ENCODE peak calls at places on chromosomes 16 and 17, in six cellular contexts. V is stomach, J is cardiac fibroblast, F is endothelial cell of umbilical vein, Y is IMR-90, S is transverse colon. I is an unnamed sample.

GRCh38 chr17:56358651-56359050 is 205.4 kb downstream of the ANKFN1 start:
- DNase-seq in J (no peak), Y (peak; percentile 32), S (no peak), F (no peak), V (no peak), I (no peak)

GRCh38 chr17:75832652-75833400 is 11.4 kb downstream of the UNC13D start:
- DNase-seq in F (no peak), V (no peak), Y (no peak), S (no peak), J (no peak), I (no peak)

GRCh38 chr16:66274335-66275110 is 92.0 kb upstream of the CDH5 start:
- DNase-seq in S (no peak), J (peak; percentile 64), V (no peak), F (peak; percentile 43), Y (peak; percentile 44), I (no peak)

GRCh38 chr16:79845734-79846135 is 245.2 kb upstream of the MAF start:
- DNase-seq in F (no peak), Y (no peak), S (no peak), V (no peak), J (peak; percentile 4), I (no peak)

GRCh38 chr17:29146369-29146972 is 33.7 kb downstream of the MYO18A start:
- DNase-seq in V (no peak), Y (no peak), J (no peak), F (no peak), S (no peak), I (no peak)

GRCh38 chr16:48317614-48318013 is 67.6 kb downstream of the SIAH1 start:
- DNase-seq in V (no peak), F (peak; percentile 67), S (no peak), J (peak; percentile 54), Y (peak; percentile 76), I (peak; percentile 27)

GRCh38 chr17:8859029-8859803 is 8.3 kb downstream of the PIK3R6 start:
- DNase-seq in S (no peak), Y (peak; percentile 8), F (no peak), V (no peak), J (peak; percentile 87), I (peak; percentile 51)

GRCh38 chr17:12088035-12088434 is 67.4 kb downstream of the MAP2K4 start:
- DNase-seq in V (no peak), Y (no peak), F (no peak), J (no peak), S (no peak), I (no peak)

GRCh38 chr17:2138318-2138717 is 83.4 kb downstream of the HIC1 start:
- DNase-seq in Y (no peak), F (no peak), S (peak; percentile 45), V (no peak), J (peak; percentile 16), I (no peak)

GRCh38 chr17:40340880-40341807 is 23.4 kb downstream of the GJD3 start:
- DNase-seq in J (peak; percentile 74), F (peak; percentile 73), S (peak; percentile 94), Y (peak; percentile 73), V (peak; percentile 90), I (no peak)
- TF ChIP-seq CTCF in J (peak; percentile 5), F (no peak), S (peak; percentile 27), Y (no peak), V (peak; percentile 17), I (no peak)

GRCh38 chr16:67483150-67483549 is at the start of gene AGRP:
- DNase-seq in S (no peak), V (no peak), Y (no peak), J (no peak), F (no peak), I (no peak)
- H3K4me3 ChIP-seq in S (peak within 1 kb of the TSS; percentile 86), V (peak within 1 kb of the TSS; percentile 94), Y (no peak within 1 kb of the TSS), J (no peak within 1 kb of the TSS), F (no peak within 1 kb of the TSS), I (no peak within 1 kb of the TSS)

GRCh38 chr16:28935333-28935732 is 3.6 kb downstream of the CD19 start:
- DNase-seq in Y (no peak), V (no peak), S (no peak), F (no peak), J (peak; percentile 28), I (no peak)

GRCh38 chr16:28936784-28937155 is 5.0 kb downstream of the CD19 start:
- DNase-seq in V (no peak), S (no peak), Y (no peak), F (no peak), J (no peak), I (no peak)

GRCh38 chr16:28937222-28937876 is 5.6 kb downstream of the CD19 start:
- DNase-seq in Y (no peak), J (no peak), V (no peak), S (no peak), F (no peak), I (no peak)

GRCh38 chr16:28938721-28939120 is 7.0 kb downstream of the CD19 start:
- DNase-seq in J (no peak), Y (no peak), V (no peak), F (no peak), S (no peak), I (no peak)

DNA sequence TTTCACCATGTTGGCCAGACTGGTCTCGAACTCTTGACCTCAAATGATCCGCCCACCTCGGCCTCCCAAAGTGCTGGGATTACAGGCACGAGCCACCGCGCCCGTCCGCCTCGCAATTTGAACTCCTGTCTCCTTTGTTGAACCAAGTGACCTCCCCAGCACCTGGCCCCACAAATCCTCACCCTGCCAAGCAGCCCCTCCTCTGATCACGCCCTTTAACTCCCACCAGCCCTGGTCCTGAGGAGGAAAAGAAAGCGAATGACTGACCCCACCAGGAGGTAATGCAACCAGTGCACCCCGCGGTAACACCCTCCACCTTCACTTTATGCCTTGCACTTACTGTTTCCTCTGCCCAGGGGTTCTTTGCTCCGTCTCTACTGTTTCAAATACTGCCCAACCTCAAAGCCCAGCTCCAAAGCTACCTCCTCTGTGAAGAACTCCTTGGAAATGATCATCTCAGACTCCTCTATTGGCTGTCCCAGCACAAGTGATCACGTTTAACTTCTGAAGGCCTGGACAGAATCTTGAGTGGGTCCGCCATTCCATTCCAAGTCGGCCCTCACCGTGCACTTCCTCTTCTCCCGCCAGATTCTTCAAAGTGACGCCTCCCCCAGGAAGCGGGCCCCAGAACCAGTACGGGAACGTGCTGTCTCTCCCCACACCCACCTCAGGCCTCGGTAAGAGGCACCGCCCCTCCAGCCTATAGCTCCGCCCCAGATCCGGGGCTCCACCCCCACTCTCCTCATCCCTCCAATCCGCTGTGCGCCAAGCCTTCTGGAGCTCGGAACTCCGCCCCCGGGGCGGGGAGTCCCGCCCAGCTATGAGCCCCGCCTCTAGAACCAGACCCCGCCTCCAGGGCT is 4.4 kb downstream of the CD19 start:
- DNase-seq in Y (peak; percentile 42), F (peak; percentile 85), J (peak; percentile 77), V (peak; percentile 88), S (peak; percentile 89), I (no peak)
- TF ChIP-seq CTCF in Y (no peak), F (no peak), J (no peak), V (no peak), S (no peak), I (no peak)

GRCh38 chr17:32933881-32934280 is 5.9 kb downstream of the TMEM98 start:
- DNase-seq in Y (peak; percentile 18), S (no peak), J (no peak), V (no peak), F (no peak), I (no peak)
- H3K4me3 ChIP-seq in Y (no peak overlapping the region), S (no peak overlapping the region), J (no peak overlapping the region), V (no peak overlapping the region), F (no peak overlapping the region), I (no peak overlapping the region)

GRCh38 chr16:1941162-1941923 is 1.7 kb downstream of the MSRB1 start:
- DNase-seq in F (no peak), Y (no peak), V (no peak), S (no peak), J (no peak), I (no peak)
- TF ChIP-seq CTCF in F (peak; percentile 8), Y (peak; percentile 6), V (no peak), S (no peak), J (no peak), I (no peak)